ENCODE peak calls at places on chromosomes 5 and 9, in nine cellular contexts. J is aorta, A is PC-3, S is kidney tubule cell, G is mucosa of descending colon, P is T-helper 1 cell, K is hypothalamus, H is HEK293T, Q is spleen. R is an unnamed sample.

GRCh38 chr9:8095531-8096223 is 296.1 kb upstream of the DMAC1 start:
- DNase-seq in H (no peak), G (no peak), J (no peak), K (no peak), S (no peak), A (no peak), P (no peak), Q (no peak), R (no peak)

GRCh38 chr5:84378420-84378819 is 6.3 kb downstream of the EDIL3 start:
- DNase-seq in Q (no peak), S (no peak), J (no peak), A (no peak), H (no peak), P (no peak), G (no peak), K (no peak), R (no peak)

GRCh38 chr5:112641515-112642110 is 96.1 kb upstream of the APC start:
- DNase-seq in H (no peak), J (no peak), S (no peak), G (no peak), A (no peak), P (no peak), Q (no peak), K (no peak), R (no peak)

GRCh38 chr9:21976334-21976875 is 17.8 kb downstream of the CDKN2A start:
- DNase-seq in G (no peak), H (no peak), Q (no peak), S (no peak), K (no peak), A (no peak), J (no peak), P (no peak), R (no peak)

GRCh38 chr9:37327553-37327952 is 94.9 kb upstream of the GRHPR start:
- DNase-seq in G (no peak), K (no peak), A (no peak), Q (no peak), J (no peak), P (no peak), S (no peak), H (no peak), R (no peak)

GRCh38 chr5:66666778-66667177 is 70.6 kb downstream of the MAST4 start:
- DNase-seq in G (peak), P (no peak), J (no peak), S (peak), H (peak), Q (no peak), A (no peak), K (no peak), R (no peak)

GRCh38 chr5:67381240-67381875 is 184.8 kb upstream of the CD180 start:
- DNase-seq in Q (no peak), P (no peak), S (no peak), K (no peak), G (no peak), H (no peak), J (no peak), A (no peak), R (no peak)

GRCh38 chr5:173629628-173630027 is 13.2 kb upstream of the BOD1 start:
- DNase-seq in H (peak), P (no peak), K (no peak), J (no peak), G (no peak), A (no peak), S (no peak), Q (no peak), R (no peak)

GRCh38 chr9:108963459-108964143 is 29.4 kb downstream of the ABITRAM start:
- DNase-seq in K (no peak), J (no peak), Q (no peak), P (no peak), G (no peak), H (peak), S (no peak), A (no peak), R (no peak)

GRCh38 chr9:90929616-90930015 is 128.0 kb downstream of the SYK start:
- DNase-seq in G (no peak), A (no peak), K (no peak), S (no peak), Q (no peak), J (no peak), P (no peak), H (no peak), R (no peak)

GRCh38 chr9:108844391-108844790 is 11.4 kb downstream of the ACTL7B start:
- DNase-seq in K (no peak), A (no peak), J (no peak), H (no peak), S (no peak), G (no peak), P (no peak), Q (no peak), R (no peak)

GRCh38 chr9:24614070-24614469 is 68.4 kb upstream of the IZUMO3 start:
- DNase-seq in Q (no peak), J (no peak), A (peak), H (no peak), K (no peak), S (no peak), P (no peak), G (no peak), R (no peak)

GRCh38 chr5:37208883-37209808 is 40.0 kb downstream of the CPLANE1 start:
- DNase-seq in K (no peak), P (no peak), H (no peak), J (peak), G (no peak), A (no peak), Q (no peak), S (no peak), R (no peak)